ENCODE peak calls at places on chromosomes 4 and X, in five cellular contexts. P is lower lobe of right lung; W is GM10248; I is NCI-H1105 treated with DMSO at 0.1 percent for 48 hours; M is stimulated activated CD8-positive, alpha-beta memory T cell treated with anti-CD3 and anti-CD28 coated beads, Interleukin-4, amount 100 ng/mL, for 4 hours. H is an unnamed sample.

GRCh38 chr4:24607338-24607737 is 23.0 kb upstream of the DHX15 start:
- DNase-seq in W (no peak), P (no peak), M (no peak), I (no peak), H (no peak)

GRCh38 chr4:153539058-153539826 is 73.1 kb downstream of the TMEM131L start:
- DNase-seq in M (no peak), P (no peak), I (no peak), W (no peak), H (no peak)

GRCh38 chr4:83138979-83139378 is 24.4 kb upstream of the PLAC8 start:
- DNase-seq in M (peak; percentile 21), I (no peak), P (no peak), W (no peak), H (no peak)

GRCh38 chr4:10077492-10078335 is 38.9 kb downstream of the WDR1 start:
- DNase-seq in P (peak; percentile 71), W (peak; percentile 13), M (no peak), I (no peak), H (no peak)

GRCh38 chr4:95319169-95319568 is 229.6 kb downstream of the UNC5C start:
- DNase-seq in M (no peak), I (no peak), W (no peak), P (no peak), H (no peak)

GRCh38 chr4:16516796-16517413 is 290.6 kb upstream of the TAPT1 start:
- DNase-seq in W (no peak), I (peak; percentile 21), M (no peak), P (no peak), H (no peak)

GRCh38 chrX:124388562-124388961 is 42.2 kb downstream of the SH2D1A start:
- DNase-seq in M (peak; percentile 20), I (peak; percentile 64), W (peak; percentile 18), P (peak; percentile 42), H (no peak)

GRCh38 chr4:92234393-92235176 is 69.2 kb upstream of the GRID2 start:
- DNase-seq in W (no peak), P (no peak), M (no peak), I (peak; percentile 2), H (no peak)

GRCh38 chr4:100895572-100896197 is 377.9 kb upstream of the EMCN start:
- DNase-seq in P (no peak), W (peak; percentile 36), I (no peak), M (no peak), H (no peak)

GRCh38 chr4:77859256-77859655 is 3.4 kb upstream of the MRPL1 start:
- DNase-seq in M (no peak), W (no peak), P (no peak), I (peak; percentile 23), H (no peak)

GRCh38 chr4:53804719-53805118 is 213.4 kb upstream of the LNX1 start:
- DNase-seq in I (no peak), W (peak; percentile 40), P (peak; percentile 65), M (no peak), H (peak; percentile 5)

GRCh38 chr4:4618846-4619245 is 77.0 kb upstream of the STX18 start:
- DNase-seq in W (no peak), P (no peak), I (no peak), M (no peak), H (no peak)

GRCh38 chr4:98508825-98509539 is 149.4 kb downstream of the TSPAN5 start:
- DNase-seq in W (no peak), I (no peak), P (no peak), M (no peak), H (no peak)

GRCh38 chr4:124685851-124686250 is 26.7 kb downstream of the ANKRD50 start:
- DNase-seq in I (no peak), W (no peak), M (no peak), P (no peak), H (no peak)

GRCh38 chr4:173264245-173264959 is 69.8 kb downstream of the HMGB2 start:
- DNase-seq in I (peak; percentile 89), W (peak; percentile 17), M (no peak), P (no peak), H (no peak)

GRCh38 chr4:835148-836002 is 9.4 kb upstream of the CPLX1 start:
- DNase-seq in I (peak; percentile 55), P (peak; percentile 57), W (no peak), M (no peak), H (no peak)

GRCh38 chr4:8316911-8317351 is 47.4 kb downstream of the HTRA3 start:
- DNase-seq in I (no peak), W (no peak), M (no peak), P (no peak), H (no peak)

GRCh38 chr4:17347445-17347844 is 164.4 kb downstream of the QDPR start:
- DNase-seq in W (peak; percentile 42), I (no peak), P (no peak), M (no peak), H (no peak)

GRCh38 chrX:104334971-104335370 is 80.2 kb upstream of the ESX1 start:
- DNase-seq in W (no peak), I (no peak), P (no peak), M (no peak), H (no peak)

GRCh38 chr4:151340751-151341385 is 15.5 kb upstream of the SH3D19 start:
- DNase-seq in W (no peak), M (no peak), I (no peak), P (no peak), H (no peak)

GRCh38 chr4:127698789-127699200 is 31.4 kb upstream of the SLC25A31 start:
- DNase-seq in W (peak; percentile 56), M (no peak), I (no peak), P (no peak), H (no peak)

GRCh38 chr4:120692964-120693363 is 229.6 kb downstream of the PRDM5 start:
- DNase-seq in P (no peak), M (no peak), I (no peak), W (no peak), H (no peak)

GRCh38 chrX:13091111-13091765 is 46.8 kb upstream of the FAM9C start:
- DNase-seq in I (no peak), P (no peak), W (no peak), M (no peak), H (no peak)

GRCh38 chr4:168528131-168528949 is 31.5 kb downstream of the PALLD start:
- DNase-seq in P (no peak), I (peak; percentile 28), M (no peak), W (no peak), H (no peak)

GRCh38 chr4:113209652-113210320 is 160.3 kb downstream of the ANK2 start:
- DNase-seq in I (no peak), M (no peak), P (no peak), W (no peak), H (no peak)

GRCh38 chr4:169160825-169161224 is 109.9 kb downstream of the SH3RF1 start:
- DNase-seq in W (no peak), I (no peak), M (no peak), P (no peak), H (no peak)

GRCh38 chr4:152708361-152708760 is 28.6 kb upstream of the TMEM154 start:
- DNase-seq in W (no peak), P (no peak), I (no peak), M (no peak), H (no peak)

GRCh38 chrX:136146614-136147319 is 566 bp upstream of the FHL1 start:
- DNase-seq in W (peak; percentile 16), I (peak; percentile 20), M (no peak), P (no peak), H (no peak)

GRCh38 chrX:139198936-139199335 is 331.6 kb upstream of the F9 start:
- DNase-seq in W (no peak), P (no peak), M (no peak), I (no peak), H (no peak)